ENCODE peak calls at places on chromosomes 5 and 9, in six cellular contexts. E is prostate gland; V is right lobe of liver; T is kidney; C is heart left ventricle; M is CD8-positive, alpha-beta T cell. G is an unnamed sample.

GRCh38 chr5:2179861-2180260 is 297.1 kb upstream of the IRX4 start:
- DNase-seq in V (peak; percentile 27), M (no peak), T (no peak), E (no peak), C (no peak), G (no peak)

GRCh38 chr5:33685873-33686550 is 205.8 kb downstream of the ADAMTS12 start:
- DNase-seq in T (no peak), E (no peak), M (no peak), V (no peak), C (no peak), G (no peak)

GRCh38 chr5:7372399-7372798 is 23.5 kb upstream of the ADCY2 start:
- DNase-seq in E (no peak), V (no peak), M (no peak), C (no peak), T (peak; percentile 76), G (no peak)

GRCh38 chr9:135526730-135527571 is 5.7 kb downstream of the LCN1 start:
- DNase-seq in M (no peak), C (no peak), T (no peak), E (no peak), V (peak; percentile 48), G (no peak)

GRCh38 chr5:68396722-68397121 is 181.2 kb downstream of the PIK3R1 start:
- DNase-seq in E (no peak), V (no peak), T (no peak), C (no peak), M (no peak), G (no peak)

GRCh38 chr5:150339165-150339564 is 18.3 kb upstream of the TCOF1 start:
- DNase-seq in E (no peak), V (no peak), C (no peak), M (no peak), T (no peak), G (no peak)

GRCh38 chr9:93116049-93116961 is 17.7 kb downstream of the NINJ1 start:
- DNase-seq in C (peak; percentile 73), V (peak; percentile 92), M (no peak), E (no peak), T (peak; percentile 89), G (no peak)

GRCh38 chr5:31815394-31815793 is 176.5 kb downstream of the PDZD2 start:
- DNase-seq in T (no peak), E (no peak), C (no peak), V (no peak), M (no peak), G (no peak)

GRCh38 chr9:84297162-84297821 is 43.3 kb downstream of the SLC28A3 start:
- DNase-seq in V (no peak), E (no peak), T (no peak), M (no peak), C (no peak), G (no peak)

GRCh38 chr5:120463026-120463770 is 902 bp upstream of the PRR16 start:
- DNase-seq in V (no peak), C (no peak), E (no peak), M (no peak), T (no peak), G (no peak)

GRCh38 chr9:82922686-82923085 is 140.3 kb downstream of the RASEF start:
- DNase-seq in M (no peak), V (no peak), T (no peak), C (no peak), E (no peak), G (no peak)

GRCh38 chr5:116559673-116560164 is 14.9 kb downstream of the SEMA6A start:
- DNase-seq in M (no peak), E (no peak), V (no peak), T (no peak), C (no peak), G (no peak)

GRCh38 chr5:40674661-40675235 is 5.0 kb upstream of the PTGER4 start:
- DNase-seq in V (no peak), T (no peak), M (no peak), C (no peak), E (no peak), G (no peak)

GRCh38 chr9:129580211-129580915 is 40.5 kb downstream of the C9orf50 start:
- DNase-seq in E (no peak), C (no peak), M (no peak), V (no peak), T (no peak), G (no peak)

GRCh38 chr5:128397878-128398277 is 140.2 kb downstream of the FBN2 start:
- DNase-seq in T (no peak), V (no peak), M (no peak), C (no peak), E (no peak), G (no peak)

GRCh38 chr9:131732636-131733340 is 7.1 kb downstream of the RAPGEF1 start:
- DNase-seq in C (no peak), M (no peak), T (peak; percentile 52), E (no peak), V (no peak), G (no peak)

GRCh38 chr9:76542360-76542759 is 83.4 kb downstream of the GCNT1 start:
- DNase-seq in T (no peak), C (no peak), E (no peak), M (no peak), V (no peak), G (peak; percentile 41)

GRCh38 chr9:92686954-92687353 is 17.0 kb upstream of the IPPK start:
- DNase-seq in T (no peak), E (no peak), V (no peak), C (no peak), M (no peak), G (peak; percentile 17)

GRCh38 chr5:98301567-98301966 is 471.9 kb upstream of the RGMB start:
- DNase-seq in V (no peak), T (no peak), E (no peak), C (no peak), M (no peak), G (no peak)

GRCh38 chr5:142806769-142807377 is 36.7 kb downstream of the ARHGAP26 start:
- DNase-seq in C (no peak), V (no peak), T (no peak), M (no peak), E (no peak), G (no peak)

GRCh38 chr5:127053049-127053448 is 20.3 kb downstream of the C5orf63 start:
- DNase-seq in V (no peak), T (no peak), E (no peak), C (no peak), M (no peak), G (no peak)

GRCh38 chr5:112284561-112284960 is 134.5 kb downstream of the EPB41L4A start:
- DNase-seq in C (no peak), M (no peak), E (no peak), V (no peak), T (no peak), G (no peak)

GRCh38 chr5:128782446-128782845 is 182.8 kb upstream of the SLC27A6 start:
- DNase-seq in T (no peak), C (peak; percentile 78), E (peak; percentile 71), M (no peak), V (no peak), G (no peak)

GRCh38 chr9:135591491-135592330 is 30.2 kb downstream of the PAEP start:
- DNase-seq in M (no peak), V (no peak), C (no peak), T (peak; percentile 58), E (no peak), G (no peak)

GRCh38 chr5:74934949-74935751 is 69.0 kb upstream of the FAM169A start:
- DNase-seq in E (no peak), M (peak; percentile 10), V (no peak), C (no peak), T (no peak), G (no peak)

GRCh38 chr9:29176231-29176630 is 1603.0 kb upstream of the C9orf72 start:
- DNase-seq in E (no peak), T (no peak), V (no peak), C (no peak), M (no peak), G (no peak)

DNA sequence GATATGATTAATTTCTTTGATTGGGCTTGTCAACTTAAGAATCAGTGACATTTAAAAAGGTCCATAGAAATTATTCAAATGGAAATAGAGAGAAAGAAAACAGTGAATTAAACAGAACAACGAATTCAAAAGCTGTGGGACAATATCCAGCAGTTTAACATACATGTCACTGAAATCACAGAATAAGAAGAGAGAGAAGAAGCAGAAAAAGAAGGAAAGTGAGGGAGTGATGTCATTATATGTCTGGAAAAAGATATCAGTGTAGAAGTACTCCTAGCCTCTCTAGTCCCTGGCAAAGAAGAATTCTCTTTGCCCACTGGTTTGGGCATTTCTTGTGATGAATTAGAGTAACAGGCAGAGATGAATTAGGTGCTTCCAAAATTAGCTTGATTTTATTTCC is 109.2 kb upstream of the ABCA1 start:
- DNase-seq in M (no peak), T (no peak), V (no peak), C (no peak), E (no peak), G (no peak)
- TF ChIP-seq CTCF in M (no peak), T (no peak), V (no peak), C (no peak), E (no peak), G (no peak)

DNA sequence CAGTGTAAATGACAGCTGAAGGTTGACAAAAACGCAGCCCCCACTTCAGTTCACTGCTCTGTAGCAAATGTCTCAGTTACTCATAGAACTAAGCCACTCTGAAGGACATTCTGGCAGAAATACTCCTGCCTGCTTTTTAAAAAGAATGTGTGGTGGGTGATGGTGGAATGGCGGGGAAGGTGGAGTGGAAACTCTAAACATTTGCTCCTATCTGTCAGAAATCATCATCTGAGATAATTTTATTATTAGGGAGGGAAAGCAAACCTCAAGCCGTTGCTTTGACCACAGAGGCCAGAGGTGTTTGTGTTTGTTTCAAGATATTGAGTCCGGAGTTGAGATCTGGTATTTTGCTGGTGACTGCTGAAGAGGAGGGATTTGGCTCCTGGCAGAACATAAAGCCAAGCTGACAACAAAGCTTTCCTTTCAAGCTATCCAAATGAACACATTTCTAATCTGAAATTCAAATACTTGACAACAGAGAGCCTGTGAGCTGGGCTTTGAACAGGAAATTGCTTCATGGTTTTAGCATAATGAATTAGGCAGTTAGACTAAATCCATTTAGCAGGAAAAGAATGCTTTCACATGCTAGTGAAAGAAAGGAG is 362.7 kb downstream of the CSNK1G3 start:
- DNase-seq in T (no peak), C (no peak), E (no peak), V (no peak), M (no peak), G (no peak)
- H3K4me3 ChIP-seq in T (no peak overlapping the region), C (no peak overlapping the region), E (no peak overlapping the region), V (no peak overlapping the region), M (no peak overlapping the region), G (no peak overlapping the region)

DNA sequence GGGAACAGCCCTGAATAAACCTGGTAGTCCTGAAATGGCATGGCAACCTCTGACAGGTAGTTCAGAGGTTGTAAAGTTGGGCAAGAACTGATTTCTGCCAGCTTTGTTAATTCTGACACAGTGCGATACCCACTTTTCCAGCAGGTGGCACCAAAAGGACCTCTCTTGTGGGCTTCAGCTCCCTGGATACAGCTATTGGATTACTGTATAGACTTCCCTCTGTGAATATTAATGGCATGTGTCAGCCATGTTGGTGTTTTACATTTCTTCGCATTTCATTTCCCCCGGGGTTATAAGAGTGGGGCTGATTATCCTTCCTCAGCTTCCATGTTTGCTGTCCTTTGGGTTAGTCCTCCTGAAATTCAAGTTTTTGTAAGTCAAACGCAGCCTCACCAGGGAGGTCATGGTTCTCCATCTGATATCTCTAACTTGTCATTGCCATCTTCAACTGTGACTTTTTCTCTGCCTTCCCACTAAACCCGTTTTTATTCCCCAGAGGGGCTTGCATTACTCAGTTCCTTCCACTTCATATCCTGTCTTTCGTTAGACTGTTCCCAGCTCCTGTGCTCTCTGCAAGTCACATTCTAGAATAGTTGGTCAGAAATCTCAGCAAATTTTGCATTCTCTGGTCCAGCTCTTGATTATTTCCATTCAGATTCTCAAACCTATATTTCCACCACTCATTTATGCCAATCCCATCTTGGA is 135.6 kb downstream of the LIFR start:
- DNase-seq in T (no peak), M (peak; percentile 11), V (no peak), C (peak; percentile 29), E (peak; percentile 43), G (peak; percentile 65)
- H3K4me1 ChIP-seq in T (no peaks in the 10 kb centered on the region), M (no peaks in the 10 kb centered on the region), V (peaks cover 4% of the 10 kb centered on the region), C (peaks cover 9% of the 10 kb centered on the region), E (no peaks in the 10 kb centered on the region), G (no peaks in the 10 kb centered on the region)

GRCh38 chr5:145718956-145719355 is 116.2 kb downstream of the PRELID2 start:
- DNase-seq in T (no peak), C (no peak), E (no peak), M (no peak), V (no peak), G (no peak)
- TF ChIP-seq CTCF in T (no peak), C (peak; percentile 21), E (no peak), M (no peak), V (peak; percentile 16), G (peak; percentile 51)

G was measured in Caco-2.